ENCODE peak calls at places on chromosomes 12 and 14, in six cellular contexts. J is upper lobe of right lung, V is lower lobe of right lung, R is neuronal stem cell, U is astrocyte, B is caudate nucleus. P is an unnamed sample.

GRCh38 chr14:35964736-35965135 is 138.6 kb downstream of the BRMS1L start:
- DNase-seq in U (no peak), B (no peak), R (no peak), J (no peak), V (no peak), P (no peak)

GRCh38 chr14:73713804-73714655 is at the start of gene PNMA1:
- DNase-seq in J (peak), U (peak), V (peak), B (peak), R (peak), P (peak)

GRCh38 chr12:10339441-10339840 is 31.8 kb downstream of the KLRD1 start:
- DNase-seq in R (no peak), B (no peak), V (no peak), U (peak), J (no peak), P (no peak)

GRCh38 chr14:65926504-65926903 is 514.0 kb downstream of the FUT8 start:
- DNase-seq in B (no peak), J (no peak), V (no peak), U (no peak), R (no peak), P (no peak)

GRCh38 chr12:62900686-62901272 is 34.2 kb downstream of the PPM1H start:
- DNase-seq in U (no peak), J (no peak), V (no peak), B (no peak), R (no peak), P (no peak)

GRCh38 chr12:2813573-2814185 is 1.2 kb downstream of the ITFG2 start:
- DNase-seq in J (no peak), B (peak), V (no peak), U (peak), R (no peak), P (no peak)

GRCh38 chr14:99552572-99553216 is 51.3 kb downstream of the CCDC85C start:
- DNase-seq in U (no peak), J (no peak), V (no peak), R (no peak), B (no peak), P (no peak)

GRCh38 chr12:112847708-112848337 is 56.3 kb downstream of the RPH3A start:
- DNase-seq in V (no peak), J (no peak), R (no peak), U (no peak), B (no peak), P (no peak)

GRCh38 chr14:69891422-69891821 is 12.2 kb downstream of the SMOC1 start:
- DNase-seq in U (no peak), V (no peak), R (no peak), B (peak), J (no peak), P (no peak)

GRCh38 chr12:113852695-113853490 is 113.2 kb downstream of the RBM19 start:
- DNase-seq in V (no peak), J (no peak), U (no peak), B (peak), R (no peak), P (peak)

GRCh38 chr14:21704340-21704737 is 30.7 kb upstream of the OR4E1 start:
- DNase-seq in R (no peak), U (no peak), B (no peak), V (no peak), J (no peak), P (no peak)

GRCh38 chr12:69840727-69841126 is 15.7 kb downstream of the MYRFL start:
- DNase-seq in B (no peak), V (no peak), U (peak), R (no peak), J (no peak), P (no peak)

GRCh38 chr12:81668475-81668874 is 90.7 kb downstream of the PPFIA2 start:
- DNase-seq in B (peak), R (no peak), J (no peak), V (no peak), U (peak), P (no peak)

GRCh38 chr12:124698211-124698997 is 131.0 kb upstream of the NCOR2 start:
- DNase-seq in R (no peak), U (peak), V (no peak), J (no peak), B (peak), P (peak)

GRCh38 chr12:57238854-57239554 is 9.5 kb downstream of the SHMT2 start:
- DNase-seq in V (peak), U (peak), B (peak), R (peak), J (peak), P (peak)

GRCh38 chr12:108187831-108188230 is 58.7 kb downstream of the WSCD2 start:
- DNase-seq in R (no peak), B (no peak), U (no peak), J (no peak), V (no peak), P (no peak)

GRCh38 chr12:66915312-66915904 is 236.5 kb upstream of the GRIP1 start:
- DNase-seq in R (peak), U (no peak), V (no peak), J (no peak), B (peak), P (no peak)

GRCh38 chr14:54727929-54728328 is 161.0 kb downstream of the SAMD4A start:
- DNase-seq in R (no peak), V (no peak), B (no peak), U (no peak), J (no peak), P (no peak)

GRCh38 chr12:106247731-106248176 is at the start of gene CKAP4:
- DNase-seq in U (peak), J (peak), V (peak), B (peak), R (peak), P (no peak)

GRCh38 chr12:128976120-128976519 is 122.8 kb downstream of the GLT1D1 start:
- DNase-seq in U (no peak), B (peak), V (peak), J (no peak), R (peak), P (peak)

GRCh38 chr14:101628471-101628966 is 67.2 kb downstream of the DIO3 start:
- DNase-seq in V (peak), U (peak), R (peak), J (peak), B (peak), P (peak)

GRCh38 chr14:50797250-50798047 is 33.5 kb downstream of the NIN start:
- DNase-seq in R (no peak), U (peak), V (no peak), B (peak), J (no peak), P (no peak)

GRCh38 chr14:99991306-99991705 is 73.9 kb upstream of the EVL start:
- DNase-seq in R (no peak), B (no peak), J (no peak), U (no peak), V (no peak), P (no peak)

GRCh38 chr12:107184359-107184980 is 91.1 kb upstream of the CRY1 start:
- DNase-seq in J (no peak), B (no peak), V (no peak), U (no peak), R (no peak), P (no peak)

GRCh38 chr12:11943919-11944318 is 126.8 kb upstream of the BCL2L14 start:
- DNase-seq in B (no peak), U (no peak), V (no peak), J (no peak), R (no peak), P (no peak)

GRCh38 chr12:78240827-78241226 is 410.1 kb downstream of the NAV3 start:
- DNase-seq in J (no peak), V (no peak), U (no peak), R (no peak), B (no peak), P (no peak)

GRCh38 chr12:17954788-17955187 is 135.2 kb downstream of the RERGL start:
- DNase-seq in J (no peak), U (no peak), R (no peak), V (no peak), B (no peak), P (no peak)

GRCh38 chr12:131102991-131103609 is 149.4 kb downstream of the ADGRD1 start:
- DNase-seq in R (peak), V (no peak), B (no peak), U (no peak), J (peak), P (no peak)

GRCh38 chr12:4270016-4270669 is 3.4 kb upstream of the CCND2 start:
- DNase-seq in J (no peak), B (no peak), U (no peak), V (no peak), R (no peak), P (no peak)

GRCh38 chr14:100334904-100335303 is 11.8 kb downstream of the SLC25A47 start:
- DNase-seq in J (peak), B (no peak), V (peak), U (no peak), R (no peak), P (no peak)

GRCh38 chr12:100266163-100266801 is 597 bp downstream of the DEPDC4 start:
- DNase-seq in V (no peak), J (no peak), U (no peak), R (no peak), B (no peak), P (no peak)

GRCh38 chr12:52233462-52234141 is 559 bp downstream of the KRT7 start:
- DNase-seq in V (no peak), B (no peak), R (no peak), J (peak), U (no peak), P (no peak)

GRCh38 chr12:52234226-52234810 is 1.3 kb downstream of the KRT7 start:
- DNase-seq in R (no peak), U (no peak), J (peak), B (no peak), V (no peak), P (no peak)

GRCh38 chr12:52232233-52232915 is 669 bp upstream of the KRT7 start:
- DNase-seq in R (no peak), J (peak), U (no peak), B (no peak), V (no peak), P (no peak)

GRCh38 chr12:52231305-52232232 is 1.5 kb upstream of the KRT7 start:
- DNase-seq in J (peak), V (peak), R (no peak), U (no peak), B (no peak), P (no peak)

DNA sequence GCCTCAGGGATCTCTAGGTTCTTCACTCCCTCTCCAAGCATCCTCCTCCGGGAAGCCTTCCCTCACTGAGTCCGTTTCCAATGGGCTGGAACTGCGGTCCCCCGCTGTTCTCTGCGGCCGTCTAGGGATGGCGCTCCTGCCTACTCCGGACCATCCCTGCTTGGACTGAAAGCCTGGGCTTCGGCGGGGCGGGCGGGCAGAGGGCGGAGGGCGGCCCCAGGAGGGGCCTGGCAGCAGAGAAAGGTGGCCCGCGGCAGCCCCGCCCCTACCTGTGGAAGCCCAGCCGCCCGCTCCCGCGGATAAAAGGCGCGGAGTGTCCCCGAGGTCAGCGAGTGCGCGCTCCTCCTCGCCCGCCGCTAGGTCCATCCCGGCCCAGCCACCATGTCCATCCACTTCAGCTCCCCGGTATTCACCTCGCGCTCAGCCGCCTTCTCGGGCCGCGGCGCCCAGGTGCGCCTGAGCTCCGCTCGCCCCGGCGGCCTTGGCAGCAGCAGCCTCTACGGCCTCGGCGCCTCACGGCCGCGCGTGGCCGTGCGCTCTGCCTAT is at the start of gene KRT7:
- DNase-seq in U (no peak), B (no peak), V (peak), J (peak), R (no peak), P (no peak)
- H3K27ac ChIP-seq in U (peak), B (no peak), V (peak), J (peak), R (no peak), P (no peak)

GRCh38 chr12:75553398-75553797 is 42.0 kb upstream of the KRR1 start:
- DNase-seq in U (peak), J (no peak), B (no peak), V (no peak), R (peak), P (no peak)
- H3K27ac ChIP-seq in U (no peak), J (no peak), B (no peak), V (no peak), R (peak), P (no peak)

DNA sequence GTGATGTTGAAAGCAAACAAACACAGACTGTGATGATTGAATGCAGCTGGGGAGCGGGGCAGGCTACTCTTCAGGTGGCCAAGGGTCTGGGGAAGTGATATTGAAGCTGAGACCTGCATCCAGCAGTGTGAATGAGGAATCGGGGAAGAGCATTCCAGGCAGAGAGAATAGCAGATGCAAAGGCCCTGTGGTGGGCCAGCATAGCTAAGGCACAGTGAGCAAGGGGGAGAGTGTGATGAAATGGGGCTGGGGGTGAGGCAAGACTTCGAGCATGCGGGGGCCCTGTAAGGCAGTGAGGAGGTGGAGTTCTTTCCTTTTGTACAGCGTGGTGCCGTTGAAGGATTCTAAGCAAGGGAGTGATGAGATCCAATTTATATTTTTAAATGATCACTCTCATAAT is 77.4 kb downstream of the KCNK13 start:
- DNase-seq in U (no peak), B (no peak), J (no peak), R (no peak), V (no peak), P (no peak)
- H3K27ac ChIP-seq in U (no peak), B (no peak), J (no peak), R (no peak), V (no peak), P (no peak)

GRCh38 chr14:77607741-77608302 is 8.6 kb downstream of the SPTLC2 start:
- DNase-seq in B (no peak), U (no peak), J (no peak), V (no peak), R (no peak), P (no peak)
- H3K27ac ChIP-seq in B (no peak), U (no peak), J (no peak), V (no peak), R (no peak), P (no peak)

GRCh38 chr12:49131051-49131972 is at the start of gene TUBA1B:
- DNase-seq in R (peak), U (peak), V (peak), B (peak), J (peak), P (peak)

GRCh38 chr12:49130151-49131050 is 794 bp downstream of the TUBA1B start:
- DNase-seq in J (peak), U (peak), B (peak), R (peak), V (peak), P (peak)

GRCh38 chr12:49133590-49133989 is 2.4 kb upstream of the TUBA1B start:
- DNase-seq in R (no peak), B (no peak), J (no peak), V (no peak), U (no peak), P (no peak)

GRCh38 chr12:49133014-49133413 is 1.8 kb upstream of the TUBA1B start:
- DNase-seq in J (no peak), B (no peak), V (no peak), U (no peak), R (no peak), P (no peak)

DNA sequence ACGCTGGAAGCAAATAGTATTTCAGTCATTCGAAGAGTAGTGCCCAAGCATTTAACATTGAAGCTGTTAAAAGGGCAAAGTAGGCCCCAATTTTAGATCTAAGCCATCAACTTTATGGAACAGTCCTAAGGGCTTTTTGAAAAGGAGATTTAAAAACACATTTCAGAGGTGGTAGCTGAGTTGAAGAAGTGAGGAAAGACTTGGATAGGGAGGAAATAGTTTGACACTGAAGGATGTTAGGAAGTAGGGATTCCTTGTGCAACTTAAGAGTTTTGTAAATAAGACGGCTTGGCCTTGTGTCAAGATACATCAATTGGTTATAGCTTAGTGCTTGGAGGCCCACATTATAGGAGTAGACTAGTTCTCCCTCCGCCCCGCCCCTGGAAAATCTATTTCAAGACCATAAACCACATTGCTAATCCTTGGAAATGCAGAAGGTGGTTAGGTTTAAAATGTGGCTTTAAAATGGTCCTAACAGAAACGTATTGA is 822 bp upstream of the TUBA1B start:
- DNase-seq in R (no peak), U (peak), V (no peak), J (no peak), B (peak), P (no peak)
- H3K27ac ChIP-seq in R (no peak), U (peak), V (peak), J (peak), B (peak), P (peak)

DNA sequence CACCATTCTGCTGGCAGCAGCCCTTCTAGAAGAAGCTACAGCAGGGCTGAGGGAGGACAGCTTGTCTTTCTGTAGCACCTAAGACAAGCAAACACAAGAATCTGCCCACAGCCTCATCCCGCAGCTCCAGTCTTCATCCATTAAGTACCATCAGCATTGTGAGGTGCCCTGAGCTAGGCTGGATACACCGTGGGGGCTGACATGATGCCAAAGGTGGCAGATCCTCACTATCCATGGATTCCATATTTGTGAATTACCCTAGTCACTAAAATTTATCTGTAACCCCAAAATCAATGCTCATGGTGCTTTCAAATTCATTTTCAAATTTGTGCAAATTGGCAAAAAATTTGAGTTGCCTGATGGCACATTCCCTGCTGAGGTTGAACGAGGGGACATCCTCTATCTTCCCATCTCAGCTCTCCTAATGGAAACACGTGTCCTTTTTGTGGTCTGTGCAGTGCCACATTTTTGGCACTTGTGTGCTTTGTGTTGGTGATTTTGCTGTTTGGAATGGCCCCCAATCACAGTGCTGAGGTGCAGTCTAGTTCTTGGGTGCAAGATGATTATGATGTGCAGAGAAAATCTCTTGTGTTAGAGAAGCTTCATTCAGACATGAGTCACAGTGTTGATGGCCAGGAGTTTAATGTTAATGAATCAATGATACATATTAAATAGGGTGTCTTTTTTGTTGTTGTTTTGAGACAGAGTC is 7.0 kb downstream of the PITPNM2 start:
- DNase-seq in U (peak), V (no peak), R (no peak), B (no peak), J (no peak), P (no peak)
- H3K27ac ChIP-seq in U (no peak), V (peak), R (no peak), B (peak), J (peak), P (peak)

GRCh38 chr12:75706786-75707605 is 195.6 kb upstream of the KRR1 start:
- DNase-seq in R (no peak), U (peak), V (no peak), B (no peak), J (no peak), P (no peak)
- H3K27ac ChIP-seq in R (no peak), U (peak), V (no peak), B (no peak), J (no peak), P (no peak)

DNA sequence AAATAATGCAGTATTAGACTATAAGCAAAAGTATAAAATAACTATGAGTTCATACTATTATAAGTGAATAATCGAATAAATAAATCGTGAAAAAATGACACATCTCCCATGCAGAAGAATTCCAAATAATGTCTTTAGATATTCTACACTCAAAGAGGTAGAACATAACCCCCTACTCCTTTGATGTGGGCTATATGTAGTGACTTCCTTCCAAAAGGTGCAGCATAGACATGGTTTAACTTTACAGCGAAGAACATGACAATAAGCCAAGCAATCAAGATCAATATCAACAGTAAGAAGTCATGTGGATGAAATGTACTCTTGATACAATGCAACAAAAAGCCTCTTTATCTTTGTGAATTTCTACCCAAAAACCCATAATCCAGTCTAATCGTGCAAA is 46.0 kb upstream of the HIF1A start:
- DNase-seq in B (no peak), R (no peak), J (no peak), U (no peak), V (no peak), P (no peak)
- H3K27ac ChIP-seq in B (no peak), R (no peak), J (no peak), U (no peak), V (no peak), P (no peak)

DNA sequence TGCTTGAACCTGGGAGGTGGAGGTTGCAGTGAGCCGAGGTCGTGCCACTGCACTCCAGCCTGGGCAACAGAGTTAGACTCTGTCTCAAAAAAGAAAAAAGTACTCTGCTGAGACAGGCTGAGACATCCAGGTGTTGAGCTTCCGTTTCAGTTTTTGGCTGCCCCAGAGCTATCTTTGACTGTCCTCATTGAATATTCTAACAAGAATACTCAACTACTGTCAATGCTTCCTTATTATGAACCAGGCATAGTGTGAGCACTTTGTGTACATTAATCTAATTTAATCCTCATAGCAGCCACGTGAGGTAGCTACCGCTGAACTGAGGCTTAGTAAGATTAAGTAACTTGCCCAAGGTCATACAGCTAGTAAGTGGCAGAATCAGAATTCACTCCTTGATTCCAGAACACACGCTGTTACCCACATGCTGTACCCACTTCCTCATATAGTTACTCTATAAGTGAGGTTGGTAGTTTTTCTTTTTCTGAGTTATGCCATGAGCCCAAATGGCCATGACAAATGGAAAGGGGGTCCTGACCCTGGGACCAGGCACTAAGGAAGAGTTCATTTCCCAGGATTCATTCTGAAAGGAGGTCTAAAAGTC is 11.3 kb downstream of the ALDH1L2 start:
- DNase-seq in R (no peak), J (no peak), B (no peak), V (no peak), U (no peak), P (no peak)
- H3K27ac ChIP-seq in R (no peak), J (no peak), B (no peak), V (no peak), U (no peak), P (no peak)